ENCODE peak calls at places on chromosomes 3 and 15, in six cellular contexts. H is upper lobe of left lung, P is heart left ventricle, Q is right lobe of liver, N is A549, B is tibial nerve. Y is an unnamed sample.

GRCh38 chr15:47618216-47618615 is 99.1 kb upstream of the SEMA6D start:
- DNase-seq in H (no peak), P (no peak), Q (no peak), N (no peak), B (no peak), Y (no peak)

GRCh38 chr15:69044899-69045298 is 30.4 kb downstream of the NOX5 start:
- DNase-seq in H (no peak), P (no peak), Q (no peak), N (peak), B (no peak), Y (no peak)

GRCh38 chr15:69666441-69666882 is 213.8 kb downstream of the RPLP1 start:
- DNase-seq in H (peak), P (peak), Q (no peak), N (no peak), B (no peak), Y (peak)

GRCh38 chr3:150544726-150545125 is 1.6 kb downstream of the SERP1 start:
- DNase-seq in H (no peak), P (no peak), Q (no peak), N (no peak), B (no peak), Y (no peak)

GRCh38 chr3:43025423-43025822 is 46.3 kb downstream of the GASK1A start:
- DNase-seq in H (no peak), P (no peak), Q (no peak), N (no peak), B (no peak), Y (no peak)

GRCh38 chr3:21754839-21755238 is 3.8 kb upstream of the ZNF385D start:
- DNase-seq in H (no peak), P (no peak), Q (no peak), N (no peak), B (no peak), Y (no peak)

GRCh38 chr3:149077638-149078037 is 8.7 kb downstream of the HLTF start:
- DNase-seq in H (no peak), P (no peak), Q (no peak), N (no peak), B (no peak), Y (no peak)

GRCh38 chr15:45425135-45425534 is 46.8 kb upstream of the GATM start:
- DNase-seq in H (no peak), P (no peak), Q (no peak), N (no peak), B (no peak), Y (no peak)

GRCh38 chr15:71049706-71050422 is 65.4 kb upstream of the THSD4 start:
- DNase-seq in H (no peak), P (no peak), Q (no peak), N (no peak), B (no peak), Y (no peak)

GRCh38 chr3:147390589-147391569 is 15.5 kb downstream of the ZIC4 start:
- DNase-seq in H (no peak), P (no peak), Q (no peak), N (no peak), B (no peak), Y (no peak)

GRCh38 chr3:40116478-40117162 is 192.9 kb upstream of the EIF1B start:
- DNase-seq in H (no peak), P (no peak), Q (no peak), N (no peak), B (no peak), Y (no peak)

GRCh38 chr3:128786434-128787020 is 60.5 kb downstream of the RAB7A start:
- DNase-seq in H (no peak), P (no peak), Q (no peak), N (no peak), B (no peak), Y (no peak)

GRCh38 chr3:129624347-129625070 is 18.0 kb upstream of the PLXND1 start:
- DNase-seq in H (no peak), P (peak), Q (peak), N (no peak), B (no peak), Y (peak)

GRCh38 chr3:67384790-67385397 is 269.5 kb downstream of the SUCLG2 start:
- DNase-seq in H (no peak), P (peak), Q (no peak), N (peak), B (no peak), Y (no peak)

GRCh38 chr3:30076899-30077298 is 529.5 kb upstream of the TGFBR2 start:
- DNase-seq in H (no peak), P (no peak), Q (no peak), N (no peak), B (no peak), Y (no peak)

GRCh38 chr3:14358426-14359211 is 43.8 kb upstream of the SLC6A6 start:
- DNase-seq in H (peak), P (peak), Q (no peak), N (no peak), B (no peak), Y (no peak)

GRCh38 chr15:55766676-55767075 is 23.7 kb upstream of the PRTG start:
- DNase-seq in H (no peak), P (no peak), Q (no peak), N (no peak), B (no peak), Y (no peak)

GRCh38 chr15:71355268-71355667 is 240.0 kb downstream of the THSD4 start:
- DNase-seq in H (no peak), P (no peak), Q (no peak), N (no peak), B (no peak), Y (no peak)

GRCh38 chr3:69090021-69090420 is 5.3 kb downstream of the ARL6IP5 start:
- DNase-seq in H (no peak), P (no peak), Q (no peak), N (no peak), B (no peak), Y (no peak)

GRCh38 chr3:15269091-15269989 is 63.0 kb downstream of the SH3BP5 start:
- DNase-seq in H (peak), P (peak), Q (peak), N (peak), B (peak), Y (peak)

GRCh38 chr3:110293660-110294059 is 778.0 kb upstream of the NECTIN3 start:
- DNase-seq in H (no peak), P (no peak), Q (no peak), N (no peak), B (no peak), Y (no peak)

GRCh38 chr3:5072100-5072816 is 49.8 kb upstream of the ARL8B start:
- DNase-seq in H (peak), P (no peak), Q (no peak), N (no peak), B (no peak), Y (no peak)

GRCh38 chr3:158808697-158809096 is 6.8 kb downstream of the MFSD1 start:
- DNase-seq in H (peak), P (no peak), Q (no peak), N (no peak), B (no peak), Y (no peak)

GRCh38 chr3:155938409-155938808 is 68.0 kb downstream of the GMPS start:
- DNase-seq in H (no peak), P (no peak), Q (no peak), N (no peak), B (no peak), Y (no peak)

GRCh38 chr3:155934215-155934614 is 63.8 kb downstream of the GMPS start:
- DNase-seq in H (no peak), P (no peak), Q (no peak), N (no peak), B (no peak), Y (no peak)
- TF ChIP-seq CTCF in H (no peak), P (no peak), Q (no peak), N (no peak), B (no peak), Y (no peak)

GRCh38 chr15:65791335-65792129 is 561 bp downstream of the DENND4A start:
- DNase-seq in H (peak), P (peak), Q (peak), N (peak), B (peak), Y (no peak)
- TF ChIP-seq POLR2A in H (no peak), P (no peak), Q (no peak), N (no peak), B (no peak), Y (no peak)

DNA sequence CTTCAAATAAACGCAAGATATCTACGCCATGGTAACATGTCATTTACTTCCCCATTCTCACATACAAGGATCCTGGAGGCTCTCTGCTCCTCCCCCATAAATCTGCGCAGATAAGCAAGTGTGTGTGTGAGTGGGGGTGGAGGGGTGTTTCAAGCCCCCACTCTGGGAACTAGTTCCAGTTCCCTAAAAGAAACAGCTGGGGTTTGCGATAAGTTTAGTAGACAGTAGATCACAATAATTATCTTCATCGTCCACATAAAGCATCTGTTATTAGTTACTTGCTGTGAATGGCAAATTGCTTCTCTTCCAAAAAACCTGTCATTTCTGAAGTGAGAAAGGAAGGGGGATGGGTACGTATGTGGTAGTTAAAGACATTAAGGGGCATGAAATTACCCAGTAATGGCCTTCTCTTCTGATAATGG is 79.8 kb downstream of the RBPMS2 start:
- DNase-seq in H (peak), P (no peak), Q (no peak), N (no peak), B (no peak), Y (peak)
- H3K27ac ChIP-seq in H (peak), P (peak), Q (peak), N (no peak), B (peak), Y (peak)

GRCh38 chr3:77605308-77605707 is 565.4 kb downstream of the ROBO2 start:
- DNase-seq in H (no peak), P (no peak), Q (no peak), N (no peak), B (no peak), Y (no peak)
- TF ChIP-seq CTCF in H (no peak), P (no peak), Q (no peak), N (no peak), B (no peak), Y (no peak)

GRCh38 chr3:160399347-160400047 is at the start of gene SMC4:
- DNase-seq in H (peak), P (peak), Q (peak), N (peak), B (peak), Y (peak)
- TF ChIP-seq POLR2A in H (no peak), P (peak), Q (peak), N (peak), B (no peak), Y (peak)

DNA sequence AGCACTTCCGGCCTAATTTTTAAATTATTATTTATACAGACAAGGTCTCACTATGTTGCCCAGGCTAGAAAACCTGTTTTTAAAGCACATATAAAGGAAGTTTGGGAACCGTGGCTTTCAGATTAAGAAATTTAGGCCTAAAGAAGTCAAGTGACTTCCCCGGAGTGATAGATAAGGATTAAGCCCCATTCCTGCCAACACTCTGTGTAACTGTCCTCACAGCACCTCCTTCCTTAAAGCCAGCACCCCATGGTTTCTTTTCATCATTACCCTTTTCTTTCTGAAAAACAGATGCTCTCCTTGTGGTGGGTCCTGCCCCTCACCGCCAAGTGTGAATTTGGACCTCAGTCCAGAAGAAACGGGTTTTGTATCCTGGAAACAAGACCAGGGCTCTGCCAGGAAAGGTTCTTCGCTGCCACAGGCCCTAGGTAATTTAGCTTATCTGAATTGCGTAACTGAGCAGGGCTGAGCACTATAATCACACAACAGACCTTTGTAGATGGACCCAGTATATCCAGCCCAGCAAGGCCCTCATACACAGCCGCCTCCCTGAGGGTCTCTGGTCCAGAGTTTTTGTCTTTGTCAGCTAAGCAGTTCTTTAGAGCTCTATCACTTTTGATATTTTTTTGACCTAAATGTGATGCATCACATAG is 231.4 kb downstream of the PLCL2 start:
- DNase-seq in H (no peak), P (no peak), Q (no peak), N (no peak), B (no peak), Y (no peak)
- H3K27ac ChIP-seq in H (no peak), P (peak), Q (no peak), N (no peak), B (no peak), Y (no peak)

GRCh38 chr15:78565951-78566774 is 843 bp downstream of the CHRNA5 start:
- DNase-seq in H (no peak), P (no peak), Q (no peak), N (peak), B (no peak), Y (no peak)
- TF ChIP-seq CTCF in H (no peak), P (no peak), Q (no peak), N (peak), B (no peak), Y (peak)

DNA sequence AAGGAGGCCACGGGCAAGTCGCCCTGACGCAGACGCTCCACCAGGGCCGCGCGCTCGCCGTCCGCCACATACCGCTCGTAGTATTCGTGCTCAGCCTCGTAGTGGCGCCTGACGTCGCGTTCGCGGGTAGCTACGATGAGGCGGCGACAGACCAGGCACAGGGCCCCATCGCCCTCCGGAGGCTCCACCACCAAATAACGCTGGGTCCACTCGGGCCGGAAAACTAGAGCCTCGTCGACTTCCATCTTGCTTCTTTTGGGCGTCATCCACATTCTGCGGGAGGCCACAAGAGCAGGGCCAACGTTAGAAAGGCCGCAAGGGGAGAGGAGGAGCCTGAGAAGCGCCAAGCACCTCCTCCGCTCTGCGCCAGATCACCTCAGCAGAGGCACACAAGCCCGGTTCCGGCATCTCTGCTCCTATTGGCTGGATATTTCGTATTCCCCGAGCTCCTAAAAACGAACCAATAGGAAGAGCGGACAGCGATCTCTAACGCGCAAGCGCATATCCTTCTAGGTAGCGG is at the start of gene EPM2AIP1:
- DNase-seq in H (peak), P (peak), Q (peak), N (peak), B (no peak), Y (peak)
- TF ChIP-seq POLR2A in H (no peak), P (peak), Q (peak), N (peak), B (peak), Y (peak)

GRCh38 chr3:37540786-37541185 is 320.9 kb upstream of the CTDSPL start:
- DNase-seq in H (no peak), P (no peak), Q (no peak), N (no peak), B (no peak), Y (no peak)

GRCh38 chr3:37534940-37535339 is 326.7 kb upstream of the CTDSPL start:
- DNase-seq in H (no peak), P (no peak), Q (no peak), N (no peak), B (no peak), Y (no peak)

GRCh38 chr3:37536033-37536432 is 325.6 kb upstream of the CTDSPL start:
- DNase-seq in H (no peak), P (peak), Q (no peak), N (no peak), B (no peak), Y (no peak)

GRCh38 chr3:37536799-37537311 is 324.8 kb upstream of the CTDSPL start:
- DNase-seq in H (no peak), P (no peak), Q (no peak), N (no peak), B (no peak), Y (no peak)

GRCh38 chr3:37537914-37538691 is 323.6 kb upstream of the CTDSPL start:
- DNase-seq in H (no peak), P (no peak), Q (no peak), N (no peak), B (no peak), Y (no peak)
- H3K27ac ChIP-seq in H (peak), P (peak), Q (no peak), N (no peak), B (no peak), Y (no peak)

GRCh38 chr3:143737065-143737464 is 111.2 kb downstream of the SLC9A9 start:
- DNase-seq in H (no peak), P (no peak), Q (no peak), N (no peak), B (no peak), Y (no peak)
- TF ChIP-seq CTCF in H (no peak), P (no peak), Q (no peak), N (no peak), B (no peak), Y (no peak)